ENCODE peak calls at places on chromosome 18, in eight cellular contexts. H, K, Y, C, W, E, S and L are unnamed samples.

GRCh38 chr18:73279499-73279898 is 411.7 kb upstream of the NETO1 start:
- DNase-seq in H (no peak), K (no peak), Y (no peak), C (no peak), W (no peak), E (no peak), S (no peak), L (no peak)

GRCh38 chr18:35582899-35583558 is 1.5 kb downstream of the GALNT1 start:
- DNase-seq in H (no peak), K (peak; percentile 5), Y (no peak), C (no peak), W (no peak), E (peak; percentile 9), S (no peak), L (no peak)

GRCh38 chr18:76620326-76620813 is 125.3 kb upstream of the ZNF516 start:
- DNase-seq in H (peak; percentile 81), K (peak; percentile 74), Y (peak; percentile 58), C (peak; percentile 71), W (peak; percentile 81), E (peak; percentile 45), S (peak; percentile 84), L (peak; percentile 45)

GRCh38 chr18:78501251-78501650 is 478.4 kb upstream of the SALL3 start:
- DNase-seq in H (no peak), K (no peak), Y (no peak), C (no peak), W (no peak), E (no peak), S (no peak), L (no peak)

GRCh38 chr18:50286391-50287027 is 983 bp downstream of the CXXC1 start:
- DNase-seq in H (peak; percentile 59), K (peak; percentile 64), Y (no peak), C (no peak), W (no peak), E (no peak), S (peak; percentile 64), L (no peak)

GRCh38 chr18:55477537-55478300 is 110.3 kb downstream of the TCF4 start:
- DNase-seq in H (no peak), K (peak; percentile 65), Y (no peak), C (peak; percentile 37), W (peak; percentile 31), E (no peak), S (no peak), L (no peak)

GRCh38 chr18:22848618-22849017 is 84.5 kb upstream of the RBBP8 start:
- DNase-seq in H (no peak), K (peak; percentile 83), Y (no peak), C (no peak), W (no peak), E (no peak), S (no peak), L (no peak)

GRCh38 chr18:79465392-79465991 is 69.8 kb downstream of the NFATC1 start:
- DNase-seq in H (peak; percentile 55), K (no peak), Y (no peak), C (peak; percentile 84), W (no peak), E (no peak), S (no peak), L (no peak)

GRCh38 chr18:28690836-28691835 is 514.2 kb upstream of the CDH2 start:
- DNase-seq in H (no peak), K (no peak), Y (no peak), C (no peak), W (no peak), E (no peak), S (no peak), L (no peak)

GRCh38 chr18:1014951-1015627 is 110.4 kb downstream of the ADCYAP1 start:
- DNase-seq in H (peak; percentile 27), K (no peak), Y (no peak), C (no peak), W (no peak), E (no peak), S (no peak), L (no peak)

GRCh38 chr18:78169487-78169886 is 810.1 kb upstream of the SALL3 start:
- DNase-seq in H (no peak), K (no peak), Y (no peak), C (no peak), W (no peak), E (no peak), S (no peak), L (no peak)

GRCh38 chr18:56709463-56709862 is 58.3 kb downstream of the WDR7 start:
- DNase-seq in H (no peak), K (peak; percentile 86), Y (no peak), C (peak; percentile 42), W (no peak), E (no peak), S (no peak), L (peak; percentile 63)

GRCh38 chr18:37393221-37393828 is 172.3 kb downstream of the CELF4 start:
- DNase-seq in H (no peak), K (no peak), Y (no peak), C (no peak), W (no peak), E (no peak), S (no peak), L (no peak)

GRCh38 chr18:48657446-48658120 is 118.8 kb downstream of the CTIF start:
- DNase-seq in H (no peak), K (no peak), Y (no peak), C (no peak), W (no peak), E (no peak), S (no peak), L (no peak)

GRCh38 chr18:62400916-62401315 is 75.8 kb downstream of the TNFRSF11A start:
- DNase-seq in H (no peak), K (no peak), Y (no peak), C (no peak), W (no peak), E (no peak), S (no peak), L (no peak)

GRCh38 chr18:10432781-10433180 is 21.7 kb upstream of the APCDD1 start:
- DNase-seq in H (no peak), K (no peak), Y (no peak), C (no peak), W (peak; percentile 28), E (no peak), S (no peak), L (no peak)

GRCh38 chr18:34222396-34223163 is 2.1 kb downstream of the NOL4 start:
- DNase-seq in H (peak; percentile 63), K (peak; percentile 38), Y (peak; percentile 35), C (peak; percentile 40), W (peak; percentile 20), E (no peak), S (peak; percentile 64), L (no peak)

GRCh38 chr18:50729986-50730385 is 89.8 kb downstream of the MRO start:
- DNase-seq in H (no peak), K (no peak), Y (no peak), C (no peak), W (no peak), E (no peak), S (no peak), L (no peak)

GRCh38 chr18:50748243-50749229 is 71.3 kb downstream of the MRO start:
- DNase-seq in H (peak; percentile 38), K (no peak), Y (no peak), C (no peak), W (no peak), E (no peak), S (no peak), L (no peak)

GRCh38 chr18:44197837-44198236 is 482.9 kb upstream of the SETBP1 start:
- DNase-seq in H (no peak), K (no peak), Y (no peak), C (no peak), W (no peak), E (no peak), S (no peak), L (no peak)

GRCh38 chr18:44198296-44199284 is 482.1 kb upstream of the SETBP1 start:
- DNase-seq in H (no peak), K (peak; percentile 29), Y (no peak), C (no peak), W (peak; percentile 19), E (no peak), S (peak; percentile 60), L (no peak)

GRCh38 chr18:44195394-44196140 is 485.1 kb upstream of the SETBP1 start:
- DNase-seq in H (no peak), K (peak; percentile 43), Y (no peak), C (no peak), W (no peak), E (no peak), S (no peak), L (no peak)
- TF ChIP-seq CTCF in H (no peak), K (no peak), Y (no peak), C (no peak), W (no peak), E (no peak), S (no peak), L (no peak)

GRCh38 chr18:31511098-31511497 is 13.1 kb downstream of the DSG2 start:
- DNase-seq in H (no peak), K (no peak), Y (no peak), C (no peak), W (no peak), E (no peak), S (no peak), L (no peak)
- TF ChIP-seq CTCF in H (no peak), K (peak; percentile 19), Y (peak; percentile 27), C (peak; percentile 22), W (no peak), E (no peak), S (no peak), L (no peak)

GRCh38 chr18:63890226-63890949 is 2.9 kb downstream of the SERPINB2 start:
- DNase-seq in H (no peak), K (no peak), Y (no peak), C (no peak), W (no peak), E (no peak), S (no peak), L (no peak)

GRCh38 chr18:63892544-63892943 is 5.0 kb downstream of the SERPINB2 start:
- DNase-seq in H (no peak), K (no peak), Y (no peak), C (no peak), W (no peak), E (no peak), S (no peak), L (no peak)

GRCh38 chr18:63889641-63890040 is 2.1 kb downstream of the SERPINB2 start:
- DNase-seq in H (no peak), K (no peak), Y (no peak), C (no peak), W (no peak), E (no peak), S (no peak), L (no peak)

GRCh38 chr18:63888473-63889190 is 1.1 kb downstream of the SERPINB2 start:
- DNase-seq in H (no peak), K (peak; percentile 55), Y (no peak), C (no peak), W (no peak), E (no peak), S (no peak), L (no peak)

GRCh38 chr18:63890950-63891304 is 3.4 kb downstream of the SERPINB2 start:
- DNase-seq in H (no peak), K (no peak), Y (no peak), C (no peak), W (no peak), E (no peak), S (no peak), L (no peak)
- TF ChIP-seq CTCF in H (no peak), K (no peak), Y (no peak), C (peak; percentile 45), W (no peak), E (peak; percentile 51), S (no peak), L (no peak)

DNA sequence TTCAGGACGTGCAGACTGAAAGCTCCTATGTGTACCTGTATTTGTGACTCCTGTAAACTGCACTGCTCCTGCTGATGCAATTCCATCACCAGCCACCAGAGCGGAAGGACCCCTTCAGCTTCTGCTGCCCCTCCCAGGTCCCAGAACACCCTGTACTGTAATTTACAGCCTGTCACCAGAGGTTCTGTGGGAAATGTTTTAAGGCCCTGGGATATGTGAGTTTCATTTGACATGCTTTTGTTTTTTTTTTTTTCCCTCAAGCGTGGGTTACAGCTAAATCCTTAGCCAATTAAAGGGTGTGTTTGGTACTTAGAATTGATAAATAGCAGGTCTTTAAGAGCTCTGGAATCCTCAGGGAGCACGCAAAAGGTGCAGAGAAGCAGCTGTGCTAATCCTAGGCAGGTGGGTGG is 79.4 kb downstream of the KCTD1 start:
- DNase-seq in H (peak; percentile 77), K (no peak), Y (peak; percentile 30), C (peak; percentile 46), W (no peak), E (no peak), S (no peak), L (no peak)
- TF ChIP-seq CTCF in H (peak; percentile 81), K (peak; percentile 63), Y (peak; percentile 70), C (peak; percentile 56), W (peak; percentile 22), E (peak; percentile 58), S (peak; percentile 44), L (peak; percentile 70)